ENCODE peak calls at places on chromosomes 11 and 22, in eight cellular contexts. T is activated naive CD4-positive, alpha-beta T cell treated with anti-CD3 and anti-CD28 coated beads, Interleukin-2, amount 10 ng/mL, durations not matched to agents 7 days and 5 days; G is lower lobe of right lung; F is nephron progenitor cell; J is NCI-H345; S is PC-3; K is activated T-cell treated with anti-CD3 and anti-CD28 coated beads, Interleukin-2, amount 50 U/mL, for 4 hours; D is AG10803. I is an unnamed sample.

GRCh38 chr11:117172678-117173421 is 5.7 kb upstream of the SIDT2 start:
- DNase-seq in T (no peak), G (no peak), F (no peak), J (no peak), S (no peak), K (no peak), D (no peak), I (no peak)

GRCh38 chr22:36571991-36572390 is 43.0 kb upstream of the EIF3D start:
- DNase-seq in T (no peak), G (no peak), F (no peak), J (no peak), S (peak), K (no peak), D (no peak), I (no peak)

GRCh38 chr11:122192634-122193245 is 76.7 kb upstream of the BLID start:
- DNase-seq in T (no peak), G (no peak), F (no peak), J (no peak), S (peak), K (no peak), D (peak), I (no peak)

GRCh38 chr22:44025171-44026065 is 1.3 kb downstream of the PARVB start:
- DNase-seq in T (no peak), G (peak), F (no peak), J (no peak), S (no peak), K (no peak), D (no peak), I (no peak)

GRCh38 chr11:1548221-1549070 is 23.6 kb downstream of the DUSP8 start:
- DNase-seq in T (no peak), G (peak), F (peak), J (peak), S (peak), K (no peak), D (peak), I (peak)

GRCh38 chr22:31248138-31248745 is 36.1 kb downstream of the LIMK2 start:
- DNase-seq in T (peak), G (peak), F (peak), J (no peak), S (peak), K (peak), D (peak), I (peak)

GRCh38 chr11:122095950-122096942 is 19.8 kb downstream of the BLID start:
- DNase-seq in T (no peak), G (no peak), F (no peak), J (peak), S (peak), K (no peak), D (peak), I (no peak)

GRCh38 chr11:96143016-96143670 is 199.9 kb downstream of the MAML2 start:
- DNase-seq in T (no peak), G (no peak), F (no peak), J (no peak), S (no peak), K (no peak), D (peak), I (peak)

GRCh38 chr11:127843483-127844396 is 743.6 kb downstream of the ETS1 start:
- DNase-seq in T (peak), G (peak), F (peak), J (peak), S (peak), K (peak), D (peak), I (peak)

GRCh38 chr22:28187612-28188011 is 268.6 kb upstream of the PITPNB start:
- DNase-seq in T (no peak), G (no peak), F (no peak), J (no peak), S (no peak), K (no peak), D (no peak), I (peak)

GRCh38 chr11:132549001-132549400 is 983.3 kb downstream of the OPCML start:
- DNase-seq in T (no peak), G (no peak), F (no peak), J (no peak), S (no peak), K (no peak), D (no peak), I (no peak)

GRCh38 chr11:72829178-72829577 is 15.0 kb downstream of the ATG16L2 start:
- DNase-seq in T (no peak), G (peak), F (no peak), J (no peak), S (no peak), K (no peak), D (no peak), I (no peak)

GRCh38 chr11:1967641-1968225 is 20.6 kb downstream of the MRPL23 start:
- DNase-seq in T (no peak), G (no peak), F (no peak), J (no peak), S (no peak), K (no peak), D (no peak), I (no peak)

GRCh38 chr11:86151188-86152005 is 82.5 kb upstream of the PICALM start:
- DNase-seq in T (no peak), G (no peak), F (peak), J (no peak), S (peak), K (no peak), D (peak), I (peak)

GRCh38 chr11:1877211-1878133 is 14.2 kb downstream of the PRR33 start:
- DNase-seq in T (peak), G (peak), F (no peak), J (peak), S (peak), K (no peak), D (no peak), I (no peak)

GRCh38 chr22:29194269-29194668 is 11.4 kb upstream of the EMID1 start:
- DNase-seq in T (no peak), G (no peak), F (no peak), J (no peak), S (peak), K (no peak), D (no peak), I (no peak)

GRCh38 chr22:43901976-43902643 is 10.3 kb upstream of the PNPLA5 start:
- DNase-seq in T (no peak), G (no peak), F (no peak), J (no peak), S (no peak), K (no peak), D (peak), I (no peak)

GRCh38 chr11:96393753-96394348 is 4.0 kb downstream of the JRKL start:
- DNase-seq in T (no peak), G (no peak), F (no peak), J (peak), S (peak), K (no peak), D (peak), I (peak)

GRCh38 chr11:119591836-119592310 is 137.1 kb downstream of the NECTIN1 start:
- DNase-seq in T (no peak), G (no peak), F (no peak), J (no peak), S (peak), K (no peak), D (no peak), I (no peak)

GRCh38 chr11:29310706-29311342 is 706.0 kb downstream of the KCNA4 start:
- DNase-seq in T (no peak), G (no peak), F (no peak), J (no peak), S (peak), K (no peak), D (no peak), I (no peak)

GRCh38 chr11:46970913-46971625 is 34.5 kb downstream of the CSTPP1 start:
- DNase-seq in T (no peak), G (no peak), F (no peak), J (no peak), S (no peak), K (no peak), D (no peak), I (no peak)

GRCh38 chr11:11535611-11536010 is 86.2 kb downstream of the GALNT18 start:
- DNase-seq in T (no peak), G (no peak), F (no peak), J (peak), S (no peak), K (no peak), D (no peak), I (no peak)

GRCh38 chr22:44882226-44882905 is 127.4 kb downstream of the PHF21B start:
- DNase-seq in T (no peak), G (no peak), F (no peak), J (no peak), S (no peak), K (no peak), D (no peak), I (no peak)

GRCh38 chr11:85725510-85726258 is 39.7 kb upstream of the CCDC89 start:
- DNase-seq in T (no peak), G (no peak), F (no peak), J (no peak), S (peak), K (no peak), D (peak), I (no peak)

GRCh38 chr22:38831166-38831945 is 12.5 kb downstream of the NPTXR start:
- DNase-seq in T (no peak), G (peak), F (no peak), J (no peak), S (no peak), K (no peak), D (peak), I (no peak)

GRCh38 chr11:10657308-10658271 is 36.0 kb downstream of the IRAG1 start:
- DNase-seq in T (no peak), G (no peak), F (no peak), J (no peak), S (peak), K (no peak), D (peak), I (no peak)